ENCODE peak calls at places on chromosomes 2 and 18, in four cellular contexts. P is HepG2, L is H1, M is GM12878. F is an unnamed sample.
A peak's percentile ranks its signal among the peaks of the same experiment; 100 is the strongest.

GRCh38 chr2:212906620-212907019 is 244.8 kb downstream of the IKZF2 start:
- DNase-seq in P (no peak), L (no peak), M (no peak), F (no peak)

GRCh38 chr2:84832772-84833461 is 48.0 kb downstream of the TRABD2A start:
- DNase-seq in M (peak; percentile 13), P (no peak), L (no peak), F (no peak)

GRCh38 chr2:112137516-112138142 is 556 bp upstream of the FBLN7 start:
- DNase-seq in P (peak; percentile 35), M (no peak), L (no peak), F (peak; percentile 8)

GRCh38 chr2:187985923-187986322 is 305.8 kb upstream of the GULP1 start:
- DNase-seq in M (no peak), P (no peak), L (no peak), F (peak; percentile 8)

GRCh38 chr2:160909781-160910242 is 250.4 kb upstream of the TANK start:
- DNase-seq in M (no peak), L (no peak), P (no peak), F (no peak)

GRCh38 chr18:46332286-46332801 is 228.2 kb downstream of the HAUS1 start:
- DNase-seq in L (no peak), M (no peak), P (no peak), F (no peak)

GRCh38 chr2:107747964-107748583 is 78.6 kb upstream of the RGPD4 start:
- DNase-seq in L (no peak), P (no peak), M (no peak), F (no peak)

GRCh38 chr2:174663572-174663971 is 66.0 kb upstream of the WIPF1 start:
- DNase-seq in L (no peak), M (no peak), P (no peak), F (no peak)

GRCh38 chr2:80117401-80117800 is 187.2 kb downstream of the LRRTM1 start:
- DNase-seq in P (no peak), L (no peak), M (no peak), F (no peak)

GRCh38 chr2:30267161-30267568 is 35.8 kb downstream of the LBH start:
- DNase-seq in P (no peak), M (no peak), L (no peak), F (peak; percentile 34)

GRCh38 chr2:169714699-169715098 is 18.9 kb upstream of the KLHL23 start:
- DNase-seq in L (no peak), M (no peak), P (no peak), F (no peak)

GRCh38 chr2:86221066-86221684 is 21.9 kb downstream of the MRPL35 start:
- DNase-seq in P (peak; percentile 62), M (no peak), L (no peak), F (peak; percentile 81)

GRCh38 chr2:28717339-28717758 is 34.3 kb upstream of the PPP1CB start:
- DNase-seq in L (no peak), P (peak; percentile 23), M (no peak), F (no peak)

GRCh38 chr2:152046940-152047339 is 51.9 kb downstream of the CACNB4 start:
- DNase-seq in L (no peak), M (peak; percentile 87), P (no peak), F (no peak)

GRCh38 chr2:1873343-1873742 is 129.0 kb upstream of the PXDN start:
- DNase-seq in P (no peak), M (no peak), L (no peak), F (no peak)

GRCh38 chr2:209472871-209473270 is 49.0 kb downstream of the MAP2 start:
- DNase-seq in M (no peak), P (no peak), L (no peak), F (no peak)

GRCh38 chr2:122191331-122191730 is 435.9 kb downstream of the TSN start:
- DNase-seq in P (peak; percentile 41), L (peak; percentile 63), M (no peak), F (peak; percentile 50)

GRCh38 chr18:80127635-80128034 is 18.6 kb downstream of the ADNP2 start:
- DNase-seq in P (no peak), L (no peak), M (no peak), F (no peak)

GRCh38 chr2:109497447-109497846 is 116.3 kb downstream of the SEPTIN10 start:
- DNase-seq in M (no peak), P (no peak), L (no peak), F (no peak)

GRCh38 chr2:223759569-223760430 is 77.6 kb downstream of the AP1S3 start:
- DNase-seq in P (peak; percentile 81), L (no peak), M (no peak), F (no peak)

GRCh38 chr2:98654702-98655488 is 46.5 kb downstream of the UNC50 start:
- DNase-seq in P (no peak), L (no peak), M (no peak), F (no peak)

GRCh38 chr2:239305771-239306170 is 95.0 kb downstream of the HDAC4 start:
- DNase-seq in P (no peak), M (no peak), L (no peak), F (no peak)

GRCh38 chr2:133414486-133415209 is 153.6 kb downstream of the NCKAP5 start:
- DNase-seq in P (no peak), M (no peak), L (no peak), F (no peak)

GRCh38 chr18:49041677-49042570 is 91.2 kb upstream of the SMAD7 start:
- DNase-seq in P (peak; percentile 40), L (no peak), M (no peak), F (no peak)

GRCh38 chr2:100959225-100959880 is 42.7 kb upstream of the RPL31 start:
- DNase-seq in L (no peak), P (no peak), M (no peak), F (no peak)

GRCh38 chr2:133138693-133139092 is 429.6 kb downstream of the NCKAP5 start:
- DNase-seq in L (peak; percentile 43), P (no peak), M (no peak), F (no peak)

GRCh38 chr2:207499114-207499513 is 30.6 kb upstream of the CREB1 start:
- DNase-seq in P (no peak), L (no peak), M (no peak), F (no peak)

GRCh38 chr2:27545348-27546141 is 37.3 kb upstream of the ZNF512 start:
- DNase-seq in P (no peak), M (no peak), L (no peak), F (no peak)

GRCh38 chr18:34709631-34710429 is at the start of gene DTNA:
- DNase-seq in M (no peak), P (no peak), L (no peak), F (no peak)

GRCh38 chr18:74976331-74976909 is 232.5 kb downstream of the PTGR3 start:
- DNase-seq in L (no peak), P (peak; percentile 9), M (no peak), F (no peak)

GRCh38 chr2:179129574-179130238 is 79.8 kb upstream of the CCDC141 start:
- DNase-seq in M (no peak), P (no peak), L (no peak), F (peak; percentile 9)

GRCh38 chr18:61797691-61798590 is 94.9 kb downstream of the RNF152 start:
- DNase-seq in M (no peak), P (no peak), L (no peak), F (no peak)

GRCh38 chr2:56892381-56892780 is 708.6 kb downstream of the CCDC85A start:
- DNase-seq in M (no peak), P (no peak), L (no peak), F (no peak)

GRCh38 chr2:81234711-81235110 is 930.2 kb upstream of the LRRTM1 start:
- DNase-seq in M (no peak), P (no peak), L (no peak), F (no peak)

GRCh38 chr2:160043265-160043664 is 19.1 kb downstream of the PLA2R1 start:
- DNase-seq in L (no peak), M (no peak), P (no peak), F (no peak)

GRCh38 chr2:231597627-231598026 is 5.0 kb downstream of the TEX44 start:
- DNase-seq in L (no peak), M (no peak), P (no peak), F (no peak)

GRCh38 chr2:44620189-44620990 is 258.6 kb downstream of the CAMKMT start:
- DNase-seq in L (no peak), P (no peak), M (no peak), F (no peak)

GRCh38 chr2:62014102-62014501 is 108.6 kb downstream of the COMMD1 start:
- DNase-seq in P (peak; percentile 38), L (no peak), M (no peak), F (no peak)
- TF ChIP-seq KDM1A in P (no peak), L (no peak), M (no peak), F (no peak)

DNA sequence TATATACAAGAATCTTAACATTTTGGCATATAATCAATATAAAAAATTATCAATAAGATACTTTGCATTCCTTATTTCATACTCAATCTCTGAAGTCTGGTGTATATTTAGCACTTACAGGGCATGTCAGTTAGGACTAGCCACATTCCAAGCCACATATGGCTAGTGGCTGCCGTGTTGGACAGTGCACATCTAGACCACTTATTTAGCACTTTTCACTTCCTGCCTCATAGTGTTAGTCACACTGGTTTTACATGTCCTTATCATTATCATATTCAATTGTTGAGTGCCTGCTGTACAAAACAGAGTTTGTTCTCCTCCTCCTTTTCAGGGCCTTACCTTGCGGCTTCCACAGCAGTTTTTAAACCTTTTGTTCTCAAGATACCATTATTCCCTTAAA is 2.0 kb upstream of the STAT4 start:
- DNase-seq in M (no peak), P (no peak), L (no peak), F (no peak)
- TF ChIP-seq EZH2 in M (no peak), P (no peak), L (no peak), F (no peak)

GRCh38 chr2:219959471-219959870 is 332.0 kb downstream of the SLC4A3 start:
- DNase-seq in P (no peak), L (no peak), M (no peak), F (no peak)
- TF ChIP-seq MAX in P (no peak), L (no peak), M (no peak), F (no peak)

DNA sequence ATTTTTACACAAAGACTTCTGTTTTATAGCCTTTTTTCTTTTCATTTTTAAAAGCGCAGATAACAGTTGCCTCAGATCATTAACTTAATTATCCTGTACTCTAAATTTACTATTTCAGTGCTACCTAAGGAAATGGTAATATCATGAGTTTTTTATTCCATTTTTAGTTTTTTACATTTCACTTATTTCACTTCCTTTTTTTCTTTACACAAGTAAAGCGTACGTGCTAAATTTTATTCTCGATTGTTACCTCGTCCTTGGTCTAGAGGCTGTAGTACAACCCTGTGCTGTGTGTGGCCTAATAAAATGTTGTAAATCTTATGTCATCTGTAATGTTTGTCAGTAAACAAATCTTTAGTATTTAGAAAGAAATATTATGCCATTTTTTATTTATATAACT is 49.2 kb downstream of the CRIM1 start:
- DNase-seq in M (no peak), P (no peak), L (no peak), F (no peak)
- TF ChIP-seq KDM1A in M (no peak), P (no peak), L (no peak), F (no peak)

GRCh38 chr2:33289961-33290360 is 186.5 kb upstream of the RASGRP3 start:
- DNase-seq in P (no peak), L (no peak), M (no peak), F (no peak)
- TF ChIP-seq EZH2 in P (no peak), L (no peak), M (no peak), F (no peak)

GRCh38 chr18:44725300-44726096 is 44.8 kb downstream of the SETBP1 start:
- DNase-seq in P (no peak), M (peak; percentile 71), L (no peak), F (peak; percentile 71)
- TF ChIP-seq MAX in P (no peak), M (no peak), L (no peak), F (no peak)